ENCODE peak calls at places on chromosomes 16 and 17, in ten cellular contexts. M, D, W, K, J, U, G, H, E and N are unnamed samples.

GRCh38 chr16:1308036-1308976 is 1.1 kb upstream of the UBE2I start:
- DNase-seq in M (no peak), D (no peak), W (no peak), K (no peak), J (no peak), U (no peak), G (no peak), H (no peak), E (no peak), N (no peak)

GRCh38 chr16:23353440-23353839 is 51.3 kb downstream of the SCNN1B start:
- DNase-seq in M (no peak), D (no peak), W (no peak), K (no peak), J (no peak), U (no peak), G (no peak), H (peak), E (no peak), N (no peak)

GRCh38 chr17:71033336-71033735 is 864.0 kb downstream of the KCNJ2 start:
- DNase-seq in M (no peak), D (peak), W (no peak), K (no peak), J (no peak), U (no peak), G (no peak), H (no peak), E (no peak), N (no peak)

GRCh38 chr17:2688351-2689342 is 22.9 kb downstream of the CLUH start:
- DNase-seq in M (no peak), D (no peak), W (peak), K (no peak), J (no peak), U (peak), G (peak), H (no peak), E (no peak), N (peak)

GRCh38 chr17:40075216-40076100 is 12.7 kb downstream of the THRA start:
- DNase-seq in M (peak), D (peak), W (peak), K (peak), J (peak), U (peak), G (peak), H (peak), E (peak), N (no peak)

GRCh38 chr17:10836966-10837599 is 804 bp downstream of the PIRT start:
- DNase-seq in M (no peak), D (no peak), W (no peak), K (no peak), J (no peak), U (no peak), G (no peak), H (no peak), E (no peak), N (no peak)

GRCh38 chr16:28902909-28903308 is 22.1 kb downstream of the RABEP2 start:
- DNase-seq in M (no peak), D (no peak), W (no peak), K (no peak), J (no peak), U (no peak), G (no peak), H (no peak), E (no peak), N (no peak)

GRCh38 chr17:10337136-10337535 is 35.7 kb downstream of the MYH13 start:
- DNase-seq in M (no peak), D (no peak), W (no peak), K (no peak), J (no peak), U (no peak), G (no peak), H (no peak), E (no peak), N (no peak)

GRCh38 chr17:21463779-21464407 is 87.7 kb downstream of the KCNJ12 start:
- DNase-seq in M (no peak), D (peak), W (no peak), K (no peak), J (no peak), U (no peak), G (no peak), H (no peak), E (no peak), N (no peak)

GRCh38 chr17:31918701-31919128 is 17.2 kb upstream of the UTP6 start:
- DNase-seq in M (no peak), D (no peak), W (no peak), K (no peak), J (no peak), U (no peak), G (no peak), H (no peak), E (no peak), N (no peak)

GRCh38 chr17:67801626-67802175 is 23.6 kb upstream of the BPTF start:
- DNase-seq in M (no peak), D (no peak), W (no peak), K (no peak), J (no peak), U (no peak), G (no peak), H (no peak), E (no peak), N (no peak)
- TF ChIP-seq CTCF in M (no peak), D (no peak), W (no peak), K (peak), J (no peak), U (no peak), G (no peak), H (no peak), E (no peak), N (no peak)

GRCh38 chr17:78714534-78714933 is 67.5 kb downstream of the CYTH1 start:
- DNase-seq in M (no peak), D (no peak), W (no peak), K (no peak), J (no peak), U (no peak), G (no peak), H (no peak), E (no peak), N (no peak)
- TF ChIP-seq CTCF in M (no peak), D (no peak), W (no peak), K (no peak), J (no peak), U (no peak), G (no peak), H (no peak), E (no peak), N (no peak)

GRCh38 chr17:73939808-73940207 is 263.7 kb upstream of the RPL38 start:
- DNase-seq in M (no peak), D (no peak), W (no peak), K (no peak), J (no peak), U (no peak), G (no peak), H (no peak), E (no peak), N (no peak)

GRCh38 chr17:73933871-73934270 is 269.6 kb upstream of the RPL38 start:
- DNase-seq in M (no peak), D (no peak), W (no peak), K (peak), J (no peak), U (no peak), G (no peak), H (no peak), E (no peak), N (no peak)

GRCh38 chr17:73938706-73939105 is 264.8 kb upstream of the RPL38 start:
- DNase-seq in M (no peak), D (no peak), W (no peak), K (no peak), J (no peak), U (no peak), G (no peak), H (no peak), E (no peak), N (no peak)

GRCh38 chr17:73934696-73935095 is 268.8 kb upstream of the RPL38 start:
- DNase-seq in M (no peak), D (no peak), W (peak), K (no peak), J (no peak), U (no peak), G (no peak), H (no peak), E (no peak), N (no peak)

GRCh38 chr17:73936908-73937627 is 266.4 kb upstream of the RPL38 start:
- DNase-seq in M (no peak), D (no peak), W (no peak), K (no peak), J (no peak), U (no peak), G (no peak), H (no peak), E (no peak), N (no peak)
- TF ChIP-seq CTCF in M (no peak), D (no peak), W (no peak), K (no peak), J (no peak), U (no peak), G (no peak), H (no peak), E (no peak), N (peak)

GRCh38 chr17:9266031-9266680 is 244.8 kb downstream of the NTN1 start:
- DNase-seq in M (no peak), D (no peak), W (no peak), K (no peak), J (no peak), U (no peak), G (no peak), H (no peak), E (no peak), N (no peak)

GRCh38 chr17:9270921-9271320 is 249.6 kb downstream of the NTN1 start:
- DNase-seq in M (no peak), D (no peak), W (no peak), K (no peak), J (no peak), U (no peak), G (no peak), H (no peak), E (no peak), N (no peak)

GRCh38 chr17:9269350-9270035 is 248.2 kb downstream of the NTN1 start:
- DNase-seq in M (no peak), D (no peak), W (no peak), K (no peak), J (no peak), U (no peak), G (no peak), H (no peak), E (peak), N (no peak)

GRCh38 chr17:9266769-9267168 is 245.5 kb downstream of the NTN1 start:
- DNase-seq in M (no peak), D (no peak), W (no peak), K (no peak), J (no peak), U (no peak), G (no peak), H (no peak), E (no peak), N (no peak)

GRCh38 chr17:9268546-9268945 is 247.2 kb downstream of the NTN1 start:
- DNase-seq in M (no peak), D (no peak), W (no peak), K (no peak), J (no peak), U (no peak), G (no peak), H (no peak), E (no peak), N (no peak)
- TF ChIP-seq CTCF in M (no peak), D (no peak), W (no peak), K (no peak), J (no peak), U (no peak), G (no peak), H (no peak), E (no peak), N (no peak)

GRCh38 chr16:89701425-89702406 is at the start of gene SPATA2L:
- DNase-seq in M (no peak), D (peak), W (peak), K (peak), J (peak), U (peak), G (peak), H (peak), E (peak), N (peak)
- TF ChIP-seq CTCF in M (no peak), D (no peak), W (peak), K (peak), J (no peak), U (no peak), G (peak), H (no peak), E (no peak), N (no peak)